ENCODE peak calls at places on chromosomes 13 and 19, in five cellular contexts. O, J, X, F and W are unnamed samples.

GRCh38 chr19:54339646-54340358 is 840 bp upstream of the LILRA4 start:
- DNase-seq in O (no peak), J (no peak), X (peak), F (no peak), W (no peak)

GRCh38 chr19:44552324-44552723 is 22.8 kb upstream of the CEACAM20 start:
- DNase-seq in O (no peak), J (peak), X (no peak), F (no peak), W (peak)

GRCh38 chr13:25301347-25302113 is at the start of gene NUP58:
- DNase-seq in O (peak), J (peak), X (peak), F (peak), W (peak)

GRCh38 chr19:35369522-35369921 is 1.3 kb upstream of the GPR42 start:
- DNase-seq in O (no peak), J (no peak), X (no peak), F (no peak), W (no peak)

GRCh38 chr13:74046461-74046860 is 87.7 kb downstream of the KLF12 start:
- DNase-seq in O (no peak), J (no peak), X (no peak), F (no peak), W (no peak)

GRCh38 chr19:2330632-2331284 is 2.3 kb downstream of the SPPL2B start:
- DNase-seq in O (no peak), J (peak), X (no peak), F (no peak), W (no peak)

GRCh38 chr13:24671367-24672117 is 8.7 kb upstream of the ATP12A start:
- DNase-seq in O (peak), J (peak), X (peak), F (no peak), W (peak)

GRCh38 chr13:25300861-25301346 is 521 bp upstream of the NUP58 start:
- DNase-seq in O (no peak), J (peak), X (no peak), F (no peak), W (peak)

GRCh38 chr19:45764947-45765346 is 4.1 kb downstream of the SIX5 start:
- DNase-seq in O (no peak), J (no peak), X (no peak), F (no peak), W (no peak)

GRCh38 chr19:34667349-34668076 is 9.4 kb downstream of the SCGB2B2 start:
- DNase-seq in O (no peak), J (no peak), X (no peak), F (no peak), W (no peak)